ENCODE peak calls at places on chromosomes 4 and X, in nine cellular contexts. One of them, this sample, is unnamed.

GRCh38 chr4:167652267-167652666 is 418.0 kb upstream of the SPOCK3 start:
- DNase-seq in fibroblast of lung: no peak
- DNase-seq in mammary epithelial cell: no peak
- DNase-seq in left ventricle myocardium inferior: no peak
- DNase-seq in GM23338: no peak
- DNase-seq in Panc1: no peak
- DNase-seq in naive thymus-derived CD4-positive, alpha-beta T cell: no peak
- DNase-seq in tibial artery: no peak
- DNase-seq in A549: no peak
- DNase-seq in this sample: no peak

GRCh38 chrX:43661521-43662240 is 5.6 kb downstream of the MAOA start:
- DNase-seq in fibroblast of lung: peak
- DNase-seq in mammary epithelial cell: peak
- DNase-seq in left ventricle myocardium inferior: no peak
- DNase-seq in GM23338: no peak
- DNase-seq in Panc1: no peak
- DNase-seq in naive thymus-derived CD4-positive, alpha-beta T cell: no peak
- DNase-seq in tibial artery: no peak
- DNase-seq in A549: no peak
- DNase-seq in this sample: no peak

GRCh38 chr4:186039697-186040096 is 29.3 kb upstream of the TLR3 start:
- DNase-seq in fibroblast of lung: no peak
- DNase-seq in mammary epithelial cell: no peak
- DNase-seq in left ventricle myocardium inferior: no peak
- DNase-seq in GM23338: peak
- DNase-seq in Panc1: no peak
- DNase-seq in naive thymus-derived CD4-positive, alpha-beta T cell: no peak
- DNase-seq in tibial artery: no peak
- DNase-seq in A549: no peak
- DNase-seq in this sample: no peak

GRCh38 chr4:158538176-158538575 is 16.5 kb downstream of the RXFP1 start:
- DNase-seq in fibroblast of lung: no peak
- DNase-seq in mammary epithelial cell: peak
- DNase-seq in left ventricle myocardium inferior: no peak
- DNase-seq in GM23338: no peak
- DNase-seq in Panc1: no peak
- DNase-seq in naive thymus-derived CD4-positive, alpha-beta T cell: no peak
- DNase-seq in tibial artery: no peak
- DNase-seq in A549: no peak
- DNase-seq in this sample: no peak

GRCh38 chr4:86286729-86287128 is 73.1 kb downstream of the MAPK10 start:
- DNase-seq in fibroblast of lung: no peak
- DNase-seq in mammary epithelial cell: peak
- DNase-seq in left ventricle myocardium inferior: no peak
- DNase-seq in GM23338: no peak
- DNase-seq in Panc1: no peak
- DNase-seq in naive thymus-derived CD4-positive, alpha-beta T cell: no peak
- DNase-seq in tibial artery: no peak
- DNase-seq in A549: no peak
- DNase-seq in this sample: no peak

GRCh38 chrX:53882331-53882730 is 161.9 kb downstream of the PHF8 start:
- DNase-seq in fibroblast of lung: peak
- DNase-seq in mammary epithelial cell: no peak
- DNase-seq in left ventricle myocardium inferior: no peak
- DNase-seq in GM23338: no peak
- DNase-seq in Panc1: no peak
- DNase-seq in naive thymus-derived CD4-positive, alpha-beta T cell: no peak
- DNase-seq in tibial artery: no peak
- DNase-seq in A549: peak
- DNase-seq in this sample: no peak

GRCh38 chrX:13690836-13691235 is 1.9 kb downstream of the RAB9A start:
- DNase-seq in fibroblast of lung: no peak
- DNase-seq in mammary epithelial cell: peak
- DNase-seq in left ventricle myocardium inferior: no peak
- DNase-seq in GM23338: no peak
- DNase-seq in Panc1: no peak
- DNase-seq in naive thymus-derived CD4-positive, alpha-beta T cell: peak
- DNase-seq in tibial artery: no peak
- DNase-seq in A549: peak
- DNase-seq in this sample: no peak

GRCh38 chr4:20253799-20254409 is 2.2 kb downstream of the SLIT2 start:
- DNase-seq in fibroblast of lung: peak
- DNase-seq in mammary epithelial cell: no peak
- DNase-seq in left ventricle myocardium inferior: peak
- DNase-seq in GM23338: peak
- DNase-seq in Panc1: no peak
- DNase-seq in naive thymus-derived CD4-positive, alpha-beta T cell: no peak
- DNase-seq in tibial artery: peak
- DNase-seq in A549: no peak
- DNase-seq in this sample: no peak

GRCh38 chr4:88957570-88957969 is 99.4 kb downstream of the FAM13A start:
- DNase-seq in fibroblast of lung: peak
- DNase-seq in mammary epithelial cell: no peak
- DNase-seq in left ventricle myocardium inferior: no peak
- DNase-seq in GM23338: no peak
- DNase-seq in Panc1: no peak
- DNase-seq in naive thymus-derived CD4-positive, alpha-beta T cell: no peak
- DNase-seq in tibial artery: no peak
- DNase-seq in A549: no peak
- DNase-seq in this sample: no peak

GRCh38 chrX:10633722-10634121 is 13.3 kb upstream of the MID1 start:
- DNase-seq in fibroblast of lung: peak
- DNase-seq in mammary epithelial cell: peak
- DNase-seq in left ventricle myocardium inferior: peak
- DNase-seq in GM23338: peak
- DNase-seq in Panc1: peak
- DNase-seq in naive thymus-derived CD4-positive, alpha-beta T cell: no peak
- DNase-seq in tibial artery: no peak
- DNase-seq in A549: peak
- DNase-seq in this sample: peak

GRCh38 chrX:106874075-106874474 is 29.1 kb downstream of the RIPPLY1 start:
- DNase-seq in fibroblast of lung: peak
- DNase-seq in mammary epithelial cell: no peak
- DNase-seq in left ventricle myocardium inferior: no peak
- DNase-seq in GM23338: peak
- DNase-seq in Panc1: no peak
- DNase-seq in naive thymus-derived CD4-positive, alpha-beta T cell: no peak
- DNase-seq in tibial artery: no peak
- DNase-seq in A549: peak
- DNase-seq in this sample: no peak

GRCh38 chrX:153791104-153791852 is 2.9 kb downstream of the IDH3G start:
- DNase-seq in fibroblast of lung: no peak
- DNase-seq in mammary epithelial cell: no peak
- DNase-seq in left ventricle myocardium inferior: no peak
- DNase-seq in GM23338: no peak
- DNase-seq in Panc1: no peak
- DNase-seq in naive thymus-derived CD4-positive, alpha-beta T cell: no peak
- DNase-seq in tibial artery: no peak
- DNase-seq in A549: no peak
- DNase-seq in this sample: no peak

GRCh38 chr4:172412851-172413250 is 599.6 kb downstream of the GALNTL6 start:
- DNase-seq in fibroblast of lung: no peak
- DNase-seq in mammary epithelial cell: peak
- DNase-seq in left ventricle myocardium inferior: no peak
- DNase-seq in GM23338: no peak
- DNase-seq in Panc1: no peak
- DNase-seq in naive thymus-derived CD4-positive, alpha-beta T cell: no peak
- DNase-seq in tibial artery: no peak
- DNase-seq in A549: no peak
- DNase-seq in this sample: no peak

GRCh38 chrX:53262918-53263394 is 18.4 kb downstream of the IQSEC2 start:
- DNase-seq in fibroblast of lung: peak
- DNase-seq in mammary epithelial cell: peak
- DNase-seq in left ventricle myocardium inferior: no peak
- DNase-seq in GM23338: no peak
- DNase-seq in Panc1: no peak
- DNase-seq in naive thymus-derived CD4-positive, alpha-beta T cell: no peak
- DNase-seq in tibial artery: no peak
- DNase-seq in A549: peak
- DNase-seq in this sample: no peak

GRCh38 chrX:139930923-139931645 is 1.8 kb downstream of the ATP11C start:
- DNase-seq in fibroblast of lung: no peak
- DNase-seq in mammary epithelial cell: peak
- DNase-seq in left ventricle myocardium inferior: peak
- DNase-seq in GM23338: peak
- DNase-seq in Panc1: no peak
- DNase-seq in naive thymus-derived CD4-positive, alpha-beta T cell: no peak
- DNase-seq in tibial artery: no peak
- DNase-seq in A549: peak
- DNase-seq in this sample: no peak

GRCh38 chrX:104712515-104712914 is 146.5 kb downstream of the IL1RAPL2 start:
- DNase-seq in fibroblast of lung: no peak
- DNase-seq in mammary epithelial cell: no peak
- DNase-seq in left ventricle myocardium inferior: no peak
- DNase-seq in GM23338: peak
- DNase-seq in Panc1: no peak
- DNase-seq in naive thymus-derived CD4-positive, alpha-beta T cell: no peak
- DNase-seq in tibial artery: no peak
- DNase-seq in A549: no peak
- DNase-seq in this sample: no peak

GRCh38 chr4:57109847-57110634 is at the start of gene IGFBP7:
- DNase-seq in fibroblast of lung: no peak
- DNase-seq in mammary epithelial cell: peak
- DNase-seq in left ventricle myocardium inferior: peak
- DNase-seq in GM23338: peak
- DNase-seq in Panc1: no peak
- DNase-seq in naive thymus-derived CD4-positive, alpha-beta T cell: no peak
- DNase-seq in tibial artery: peak
- DNase-seq in A549: no peak
- DNase-seq in this sample: peak

GRCh38 chr4:3414421-3415279 is 27.1 kb upstream of the HGFAC start:
- DNase-seq in fibroblast of lung: no peak
- DNase-seq in mammary epithelial cell: no peak
- DNase-seq in left ventricle myocardium inferior: no peak
- DNase-seq in GM23338: no peak
- DNase-seq in Panc1: no peak
- DNase-seq in naive thymus-derived CD4-positive, alpha-beta T cell: no peak
- DNase-seq in tibial artery: peak
- DNase-seq in A549: no peak
- DNase-seq in this sample: no peak

GRCh38 chrX:40090050-40090804 is 7.5 kb downstream of the BCOR start:
- DNase-seq in fibroblast of lung: no peak
- DNase-seq in mammary epithelial cell: no peak
- DNase-seq in left ventricle myocardium inferior: peak
- DNase-seq in GM23338: no peak
- DNase-seq in Panc1: no peak
- DNase-seq in naive thymus-derived CD4-positive, alpha-beta T cell: no peak
- DNase-seq in tibial artery: peak
- DNase-seq in A549: no peak
- DNase-seq in this sample: no peak

DNA sequence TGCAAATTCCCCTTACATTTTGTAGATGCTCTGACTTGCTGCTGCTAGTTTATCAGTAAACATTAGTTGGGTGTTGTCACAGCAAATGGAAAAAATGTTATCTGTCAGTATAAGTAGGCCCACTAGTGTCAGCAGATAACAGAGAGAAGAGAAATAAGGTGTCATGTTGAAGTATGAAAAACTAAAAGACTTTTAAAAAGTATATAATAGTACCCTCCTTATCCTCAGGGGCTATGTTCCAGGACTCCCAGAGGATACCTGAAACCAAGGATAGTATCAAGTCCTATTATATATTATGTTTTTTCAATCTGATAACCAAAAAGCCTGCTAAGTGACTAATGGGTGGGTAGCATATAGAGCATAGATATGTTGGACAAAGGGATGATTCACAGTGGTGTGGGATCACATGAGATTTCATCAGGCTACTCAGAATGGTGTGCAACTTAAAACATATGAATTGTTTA is 11.6 kb upstream of the BMP2K start:
- DNase-seq in fibroblast of lung: peak
- DNase-seq in mammary epithelial cell: peak
- DNase-seq in left ventricle myocardium inferior: no peak
- DNase-seq in GM23338: no peak
- DNase-seq in Panc1: no peak
- DNase-seq in naive thymus-derived CD4-positive, alpha-beta T cell: no peak
- DNase-seq in tibial artery: no peak
- DNase-seq in A549: no peak
- DNase-seq in this sample: no peak
- H3K4me3 ChIP-seq in fibroblast of lung: no peak
- H3K4me3 ChIP-seq in mammary epithelial cell: no peak
- H3K4me3 ChIP-seq in left ventricle myocardium inferior: no peak
- H3K4me3 ChIP-seq in GM23338: no peak
- H3K4me3 ChIP-seq in Panc1: no peak
- H3K4me3 ChIP-seq in naive thymus-derived CD4-positive, alpha-beta T cell: no peak
- H3K4me3 ChIP-seq in tibial artery: no peak
- H3K4me3 ChIP-seq in A549: no peak
- H3K4me3 ChIP-seq in this sample: no peak

GRCh38 chr4:109251396-109251795 is 51.1 kb downstream of the COL25A1 start:
- DNase-seq in fibroblast of lung: no peak
- DNase-seq in mammary epithelial cell: no peak
- DNase-seq in left ventricle myocardium inferior: no peak
- DNase-seq in GM23338: no peak
- DNase-seq in Panc1: no peak
- DNase-seq in naive thymus-derived CD4-positive, alpha-beta T cell: no peak
- DNase-seq in tibial artery: no peak
- DNase-seq in A549: no peak
- DNase-seq in this sample: no peak
- H3K27ac ChIP-seq in fibroblast of lung: no peak
- H3K27ac ChIP-seq in mammary epithelial cell: no peak
- H3K27ac ChIP-seq in left ventricle myocardium inferior: no peak
- H3K27ac ChIP-seq in GM23338: no peak
- H3K27ac ChIP-seq in Panc1: no peak
- H3K27ac ChIP-seq in naive thymus-derived CD4-positive, alpha-beta T cell: no peak
- H3K27ac ChIP-seq in tibial artery: no peak
- H3K27ac ChIP-seq in A549: no peak
- H3K27ac ChIP-seq in this sample: no peak

DNA sequence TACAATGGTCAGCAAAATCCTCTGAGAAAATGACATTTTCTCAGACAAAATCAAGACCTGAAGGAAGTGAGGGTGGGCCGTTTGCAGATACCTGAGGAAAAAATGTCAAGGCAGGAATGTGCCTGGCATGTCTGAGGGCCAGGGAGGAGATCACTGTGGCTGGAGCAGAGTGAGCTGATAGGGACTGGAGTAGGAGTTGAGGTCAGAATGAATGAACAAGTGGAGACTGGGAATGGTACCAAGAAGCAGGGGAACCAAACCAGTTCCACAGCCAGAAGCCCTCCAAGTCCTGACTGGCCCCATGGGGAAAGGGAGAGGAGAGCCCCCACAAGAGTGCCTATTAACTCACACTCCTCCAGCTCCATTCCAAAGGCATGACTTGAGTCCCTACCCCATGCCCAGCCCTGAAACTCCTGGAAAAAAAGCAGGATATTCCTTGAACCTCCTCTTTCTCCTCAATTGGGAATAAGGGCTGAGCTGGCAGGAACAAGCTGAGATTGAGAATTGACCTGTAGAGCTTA is 41.5 kb downstream of the STEEP1 start:
- DNase-seq in fibroblast of lung: no peak
- DNase-seq in mammary epithelial cell: no peak
- DNase-seq in left ventricle myocardium inferior: no peak
- DNase-seq in GM23338: no peak
- DNase-seq in Panc1: no peak
- DNase-seq in naive thymus-derived CD4-positive, alpha-beta T cell: no peak
- DNase-seq in tibial artery: no peak
- DNase-seq in A549: no peak
- DNase-seq in this sample: no peak
- H3K4me3 ChIP-seq in fibroblast of lung: no peak
- H3K4me3 ChIP-seq in mammary epithelial cell: no peak
- H3K4me3 ChIP-seq in left ventricle myocardium inferior: no peak
- H3K4me3 ChIP-seq in GM23338: no peak
- H3K4me3 ChIP-seq in Panc1: no peak
- H3K4me3 ChIP-seq in naive thymus-derived CD4-positive, alpha-beta T cell: no peak
- H3K4me3 ChIP-seq in tibial artery: no peak
- H3K4me3 ChIP-seq in A549: no peak
- H3K4me3 ChIP-seq in this sample: no peak

GRCh38 chr4:30416547-30416946 is 303.6 kb upstream of the PCDH7 start:
- DNase-seq in fibroblast of lung: no peak
- DNase-seq in mammary epithelial cell: no peak
- DNase-seq in left ventricle myocardium inferior: no peak
- DNase-seq in GM23338: no peak
- DNase-seq in Panc1: no peak
- DNase-seq in naive thymus-derived CD4-positive, alpha-beta T cell: no peak
- DNase-seq in tibial artery: no peak
- DNase-seq in A549: no peak
- DNase-seq in this sample: no peak
- H3K27ac ChIP-seq in fibroblast of lung: no peak
- H3K27ac ChIP-seq in mammary epithelial cell: no peak
- H3K27ac ChIP-seq in left ventricle myocardium inferior: no peak
- H3K27ac ChIP-seq in GM23338: no peak
- H3K27ac ChIP-seq in Panc1: no peak
- H3K27ac ChIP-seq in naive thymus-derived CD4-positive, alpha-beta T cell: no peak
- H3K27ac ChIP-seq in tibial artery: no peak
- H3K27ac ChIP-seq in A549: no peak
- H3K27ac ChIP-seq in this sample: no peak

This sample was measured in ascending aorta.